ENCODE peak calls at places on chromosomes 1 and 21, in eight cellular contexts. One of them, this sample, is unnamed. For H3K4me1, the result is how much of the 10 kb centered on the place peaks cover.

GRCh38 chr1:101150676-101151075 is 86.1 kb upstream of the S1PR1 start:
- DNase-seq in heart right ventricle: no peak
- DNase-seq in astrocyte: peak
- DNase-seq in mesendoderm: peak
- DNase-seq in small intestine: peak
- DNase-seq in transverse colon: no peak
- DNase-seq in heart left ventricle: no peak
- DNase-seq in neuronal stem cell: no peak
- DNase-seq in this sample: no peak

GRCh38 chr1:38891753-38892152 is 10.4 kb upstream of the GJA9 start:
- DNase-seq in mesendoderm: peak
- DNase-seq in heart left ventricle: no peak
- DNase-seq in small intestine: no peak
- DNase-seq in astrocyte: peak
- DNase-seq in neuronal stem cell: no peak
- DNase-seq in transverse colon: no peak
- DNase-seq in heart right ventricle: no peak
- DNase-seq in this sample: no peak

GRCh38 chr1:38138498-38139233 is 92.1 kb upstream of the POU3F1 start:
- DNase-seq in heart left ventricle: peak
- DNase-seq in small intestine: no peak
- DNase-seq in transverse colon: peak
- DNase-seq in heart right ventricle: peak
- DNase-seq in astrocyte: peak
- DNase-seq in mesendoderm: peak
- DNase-seq in neuronal stem cell: no peak
- DNase-seq in this sample: peak

GRCh38 chr21:30408782-30409494 is 13.1 kb downstream of the KRTAP13-1 start:
- DNase-seq in transverse colon: peak
- DNase-seq in mesendoderm: peak
- DNase-seq in heart left ventricle: peak
- DNase-seq in heart right ventricle: peak
- DNase-seq in neuronal stem cell: peak
- DNase-seq in small intestine: peak
- DNase-seq in astrocyte: peak
- DNase-seq in this sample: no peak

GRCh38 chr1:55204997-55205396 is 10.2 kb downstream of the USP24 start:
- DNase-seq in astrocyte: no peak
- DNase-seq in mesendoderm: no peak
- DNase-seq in transverse colon: no peak
- DNase-seq in heart right ventricle: no peak
- DNase-seq in small intestine: peak
- DNase-seq in neuronal stem cell: no peak
- DNase-seq in heart left ventricle: no peak
- DNase-seq in this sample: no peak

GRCh38 chr21:42850866-42851391 is 28.4 kb downstream of the WDR4 start:
- DNase-seq in neuronal stem cell: no peak
- DNase-seq in heart right ventricle: no peak
- DNase-seq in small intestine: no peak
- DNase-seq in transverse colon: no peak
- DNase-seq in astrocyte: no peak
- DNase-seq in heart left ventricle: no peak
- DNase-seq in mesendoderm: peak
- DNase-seq in this sample: no peak

GRCh38 chr1:45297604-45298356 is 28.9 kb upstream of the HPDL start:
- DNase-seq in transverse colon: no peak
- DNase-seq in neuronal stem cell: no peak
- DNase-seq in heart left ventricle: no peak
- DNase-seq in heart right ventricle: no peak
- DNase-seq in mesendoderm: no peak
- DNase-seq in astrocyte: no peak
- DNase-seq in small intestine: peak
- DNase-seq in this sample: no peak

GRCh38 chr1:41444246-41444645 is 40.2 kb downstream of the EDN2 start:
- DNase-seq in mesendoderm: no peak
- DNase-seq in neuronal stem cell: no peak
- DNase-seq in transverse colon: no peak
- DNase-seq in astrocyte: no peak
- DNase-seq in heart right ventricle: no peak
- DNase-seq in heart left ventricle: no peak
- DNase-seq in small intestine: no peak
- DNase-seq in this sample: no peak

GRCh38 chr1:40530735-40531380 is 579 bp upstream of the ZNF684 start:
- DNase-seq in heart right ventricle: no peak
- DNase-seq in astrocyte: no peak
- DNase-seq in transverse colon: no peak
- DNase-seq in mesendoderm: no peak
- DNase-seq in heart left ventricle: no peak
- DNase-seq in small intestine: no peak
- DNase-seq in neuronal stem cell: no peak
- DNase-seq in this sample: no peak

GRCh38 chr21:35352066-35352770 is 303.1 kb upstream of the RUNX1 start:
- DNase-seq in neuronal stem cell: no peak
- DNase-seq in mesendoderm: no peak
- DNase-seq in heart right ventricle: no peak
- DNase-seq in transverse colon: no peak
- DNase-seq in small intestine: no peak
- DNase-seq in heart left ventricle: no peak
- DNase-seq in astrocyte: peak
- DNase-seq in this sample: no peak

GRCh38 chr1:233293556-233294446 is 1.7 kb downstream of the PCNX2 start:
- DNase-seq in neuronal stem cell: no peak
- DNase-seq in heart right ventricle: no peak
- DNase-seq in small intestine: no peak
- DNase-seq in mesendoderm: peak
- DNase-seq in astrocyte: no peak
- DNase-seq in heart left ventricle: no peak
- DNase-seq in transverse colon: no peak
- DNase-seq in this sample: no peak

GRCh38 chr1:6466023-6466422 is at the start of gene TNFRSF25:
- DNase-seq in small intestine: no peak
- DNase-seq in heart left ventricle: no peak
- DNase-seq in mesendoderm: peak
- DNase-seq in neuronal stem cell: no peak
- DNase-seq in astrocyte: no peak
- DNase-seq in transverse colon: no peak
- DNase-seq in heart right ventricle: no peak
- DNase-seq in this sample: no peak

GRCh38 chr21:44300262-44300959 is 558 bp downstream of the PFKL start:
- DNase-seq in heart right ventricle: peak
- DNase-seq in neuronal stem cell: no peak
- DNase-seq in astrocyte: peak
- DNase-seq in mesendoderm: peak
- DNase-seq in small intestine: peak
- DNase-seq in heart left ventricle: peak
- DNase-seq in transverse colon: peak
- DNase-seq in this sample: peak

GRCh38 chr1:22760453-22760852 is 49.8 kb downstream of the EPHB2 start:
- DNase-seq in transverse colon: no peak
- DNase-seq in neuronal stem cell: no peak
- DNase-seq in mesendoderm: no peak
- DNase-seq in heart right ventricle: no peak
- DNase-seq in astrocyte: no peak
- DNase-seq in heart left ventricle: no peak
- DNase-seq in small intestine: no peak
- DNase-seq in this sample: no peak

GRCh38 chr1:106749906-106750305 is 306.6 kb upstream of the PRMT6 start:
- DNase-seq in transverse colon: no peak
- DNase-seq in heart right ventricle: no peak
- DNase-seq in heart left ventricle: no peak
- DNase-seq in small intestine: no peak
- DNase-seq in mesendoderm: no peak
- DNase-seq in neuronal stem cell: no peak
- DNase-seq in astrocyte: no peak
- DNase-seq in this sample: no peak

GRCh38 chr1:229272164-229273158 is 1.6 kb downstream of the RAB4A start:
- DNase-seq in heart right ventricle: no peak
- DNase-seq in mesendoderm: no peak
- DNase-seq in neuronal stem cell: no peak
- DNase-seq in transverse colon: no peak
- DNase-seq in small intestine: peak
- DNase-seq in heart left ventricle: no peak
- DNase-seq in astrocyte: no peak
- DNase-seq in this sample: no peak

GRCh38 chr1:55089683-55090082 is 50.3 kb downstream of the PCSK9 start:
- DNase-seq in heart left ventricle: no peak
- DNase-seq in astrocyte: peak
- DNase-seq in heart right ventricle: no peak
- DNase-seq in small intestine: no peak
- DNase-seq in mesendoderm: no peak
- DNase-seq in transverse colon: no peak
- DNase-seq in neuronal stem cell: no peak
- DNase-seq in this sample: no peak

GRCh38 chr1:44546403-44547053 is 127.8 kb downstream of the TMEM53 start:
- DNase-seq in transverse colon: no peak
- DNase-seq in astrocyte: no peak
- DNase-seq in heart right ventricle: no peak
- DNase-seq in mesendoderm: no peak
- DNase-seq in small intestine: no peak
- DNase-seq in heart left ventricle: no peak
- DNase-seq in neuronal stem cell: no peak
- DNase-seq in this sample: no peak

GRCh38 chr1:17540255-17541001 is 930 bp downstream of the ARHGEF10L start:
- DNase-seq in mesendoderm: peak
- DNase-seq in heart right ventricle: peak
- DNase-seq in small intestine: no peak
- DNase-seq in heart left ventricle: peak
- DNase-seq in astrocyte: no peak
- DNase-seq in neuronal stem cell: peak
- DNase-seq in transverse colon: no peak
- DNase-seq in this sample: peak

GRCh38 chr1:153526132-153526543 is 9.7 kb downstream of the S100A6 start:
- DNase-seq in astrocyte: no peak
- DNase-seq in small intestine: no peak
- DNase-seq in neuronal stem cell: no peak
- DNase-seq in heart right ventricle: no peak
- DNase-seq in mesendoderm: no peak
- DNase-seq in transverse colon: no peak
- DNase-seq in heart left ventricle: no peak
- DNase-seq in this sample: peak

GRCh38 chr1:157154940-157155514 is 16.8 kb upstream of the ETV3 start:
- DNase-seq in astrocyte: no peak
- DNase-seq in heart left ventricle: peak
- DNase-seq in mesendoderm: peak
- DNase-seq in transverse colon: peak
- DNase-seq in neuronal stem cell: no peak
- DNase-seq in small intestine: peak
- DNase-seq in heart right ventricle: peak
- DNase-seq in this sample: no peak

GRCh38 chr1:110098222-110099026 is 13.8 kb upstream of the UBL4B start:
- DNase-seq in heart left ventricle: no peak
- DNase-seq in heart right ventricle: no peak
- DNase-seq in astrocyte: no peak
- DNase-seq in mesendoderm: no peak
- DNase-seq in transverse colon: no peak
- DNase-seq in neuronal stem cell: no peak
- DNase-seq in small intestine: no peak
- DNase-seq in this sample: no peak

GRCh38 chr1:42949312-42950145 is 9.1 kb downstream of the SLC2A1 start:
- DNase-seq in neuronal stem cell: no peak
- DNase-seq in transverse colon: no peak
- DNase-seq in small intestine: no peak
- DNase-seq in heart left ventricle: no peak
- DNase-seq in astrocyte: peak
- DNase-seq in mesendoderm: no peak
- DNase-seq in heart right ventricle: no peak
- DNase-seq in this sample: no peak

GRCh38 chr1:151516031-151516511 is 4.9 kb downstream of the CGN start:
- DNase-seq in transverse colon: no peak
- DNase-seq in heart right ventricle: no peak
- DNase-seq in astrocyte: no peak
- DNase-seq in mesendoderm: peak
- DNase-seq in small intestine: no peak
- DNase-seq in neuronal stem cell: no peak
- DNase-seq in heart left ventricle: no peak
- DNase-seq in this sample: no peak

DNA sequence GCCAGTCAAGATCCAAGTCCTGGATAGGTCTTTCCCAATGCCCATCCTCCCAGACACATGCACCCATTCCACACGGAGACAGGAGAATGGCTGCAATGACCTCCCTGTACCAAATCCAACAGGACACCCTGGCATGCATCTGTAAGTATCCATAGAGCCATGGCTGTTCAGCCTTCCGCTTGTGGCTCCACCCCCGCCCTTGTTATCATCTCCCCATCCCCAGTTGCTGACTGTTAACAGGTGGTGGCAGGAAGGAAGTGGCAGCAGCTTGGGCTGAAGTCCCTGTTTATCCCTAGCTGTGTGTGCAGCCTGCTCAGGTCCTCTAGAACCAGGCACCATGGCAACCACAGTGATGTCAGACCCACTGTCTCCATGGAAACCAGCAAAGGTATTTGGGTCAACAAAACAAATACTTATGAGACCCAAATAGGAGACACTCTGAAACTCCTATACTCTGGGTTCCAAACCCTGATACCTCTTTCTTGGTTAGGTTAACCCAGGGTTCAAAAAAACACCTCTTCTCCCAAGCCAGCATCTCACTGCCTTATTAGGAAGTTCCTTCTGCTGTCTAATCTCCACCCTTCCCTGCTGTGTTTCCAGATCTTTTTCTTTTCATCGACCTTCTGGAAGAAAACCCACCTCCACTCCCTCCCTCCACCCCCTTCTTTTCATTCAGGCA is 721 bp downstream of the PBXIP1 start:
- DNase-seq in small intestine: peak
- DNase-seq in heart right ventricle: no peak
- DNase-seq in heart left ventricle: no peak
- DNase-seq in transverse colon: peak
- DNase-seq in mesendoderm: peak
- DNase-seq in neuronal stem cell: peak
- DNase-seq in astrocyte: peak
- DNase-seq in this sample: peak
- H3K4me1 ChIP-seq in small intestine: under half
- H3K4me1 ChIP-seq in heart right ventricle: half or more
- H3K4me1 ChIP-seq in heart left ventricle: under half
- H3K4me1 ChIP-seq in transverse colon: under half
- H3K4me1 ChIP-seq in mesendoderm: under half
- H3K4me1 ChIP-seq in neuronal stem cell: under half
- H3K4me1 ChIP-seq in astrocyte: under half
- H3K4me1 ChIP-seq in this sample: half or more

GRCh38 chr1:70146488-70146887 is 58.9 kb downstream of the LRRC40 start:
- DNase-seq in astrocyte: peak
- DNase-seq in neuronal stem cell: no peak
- DNase-seq in heart right ventricle: no peak
- DNase-seq in small intestine: no peak
- DNase-seq in mesendoderm: no peak
- DNase-seq in heart left ventricle: no peak
- DNase-seq in transverse colon: no peak
- DNase-seq in this sample: no peak
- H3K4me1 ChIP-seq in astrocyte: under half
- H3K4me1 ChIP-seq in neuronal stem cell: under half
- H3K4me1 ChIP-seq in heart right ventricle: under half
- H3K4me1 ChIP-seq in small intestine: under half
- H3K4me1 ChIP-seq in mesendoderm: under half
- H3K4me1 ChIP-seq in heart left ventricle: under half
- H3K4me1 ChIP-seq in transverse colon: under half
- H3K4me1 ChIP-seq in this sample: under half

GRCh38 chr21:41727784-41728763 is 38.8 kb downstream of the RIPK4 start:
- DNase-seq in mesendoderm: no peak
- DNase-seq in small intestine: no peak
- DNase-seq in heart left ventricle: no peak
- DNase-seq in astrocyte: no peak
- DNase-seq in heart right ventricle: no peak
- DNase-seq in neuronal stem cell: no peak
- DNase-seq in transverse colon: no peak
- DNase-seq in this sample: no peak
- H3K4me1 ChIP-seq in mesendoderm: under half
- H3K4me1 ChIP-seq in small intestine: under half
- H3K4me1 ChIP-seq in heart left ventricle: under half
- H3K4me1 ChIP-seq in astrocyte: under half
- H3K4me1 ChIP-seq in heart right ventricle: under half
- H3K4me1 ChIP-seq in neuronal stem cell: under half
- H3K4me1 ChIP-seq in transverse colon: under half
- H3K4me1 ChIP-seq in this sample: under half

GRCh38 chr1:10649484-10650201 is 146.8 kb downstream of the CASZ1 start:
- DNase-seq in transverse colon: no peak
- DNase-seq in small intestine: no peak
- DNase-seq in mesendoderm: peak
- DNase-seq in astrocyte: no peak
- DNase-seq in heart left ventricle: no peak
- DNase-seq in neuronal stem cell: peak
- DNase-seq in heart right ventricle: no peak
- DNase-seq in this sample: no peak
- H3K4me1 ChIP-seq in transverse colon: under half
- H3K4me1 ChIP-seq in small intestine: under half
- H3K4me1 ChIP-seq in mesendoderm: under half
- H3K4me1 ChIP-seq in astrocyte: under half
- H3K4me1 ChIP-seq in heart left ventricle: under half
- H3K4me1 ChIP-seq in neuronal stem cell: under half
- H3K4me1 ChIP-seq in heart right ventricle: under half
- H3K4me1 ChIP-seq in this sample: under half